ENCODE peak calls at places on chromosomes 4 and X, in eight cellular contexts. U, I, T, F, V, Z, L and N are unnamed samples.

GRCh38 chr4:37949636-37950426 is 10.4 kb upstream of the PTTG2 start:
- DNase-seq in U (no peak), I (no peak), T (no peak), F (no peak), V (no peak), Z (no peak), L (no peak), N (no peak)

GRCh38 chrX:74797338-74797887 is 127.8 kb downstream of the NEXMIF start:
- DNase-seq in U (no peak), I (no peak), T (no peak), F (no peak), V (no peak), Z (no peak), L (no peak), N (no peak)

GRCh38 chrX:103398321-103398937 is 22.1 kb downstream of the BEX3 start:
- DNase-seq in U (no peak), I (no peak), T (no peak), F (no peak), V (peak; percentile 87), Z (no peak), L (peak; percentile 73), N (peak; percentile 86)

GRCh38 chr4:2768921-2769336 is 12.8 kb upstream of the TNIP2 start:
- DNase-seq in U (no peak), I (no peak), T (no peak), F (no peak), V (no peak), Z (no peak), L (no peak), N (no peak)

GRCh38 chr4:184818216-184818564 is 7.6 kb downstream of the ACSL1 start:
- DNase-seq in U (no peak), I (no peak), T (no peak), F (no peak), V (no peak), Z (peak; percentile 75), L (no peak), N (no peak)

GRCh38 chrX:38513087-38513742 is 48.1 kb upstream of the TSPAN7 start:
- DNase-seq in U (no peak), I (no peak), T (no peak), F (peak; percentile 84), V (peak; percentile 1), Z (no peak), L (no peak), N (no peak)

GRCh38 chrX:155086202-155086840 is 15.0 kb downstream of the BRCC3 start:
- DNase-seq in U (peak; percentile 8), I (peak; percentile 14), T (no peak), F (peak; percentile 6), V (no peak), Z (peak; percentile 44), L (peak; percentile 21), N (peak; percentile 12)

GRCh38 chr4:10162341-10163000 is 45.9 kb upstream of the WDR1 start:
- DNase-seq in U (no peak), I (no peak), T (no peak), F (no peak), V (no peak), Z (no peak), L (no peak), N (no peak)

GRCh38 chr4:18961879-18962278 is 940.3 kb upstream of the LCORL start:
- DNase-seq in U (no peak), I (no peak), T (no peak), F (no peak), V (no peak), Z (no peak), L (no peak), N (no peak)

GRCh38 chrX:44544036-44544435 is 1.4 kb upstream of the FUNDC1 start:
- DNase-seq in U (no peak), I (no peak), T (no peak), F (no peak), V (no peak), Z (no peak), L (no peak), N (no peak)

GRCh38 chrX:114583646-114584433 is at the start of gene HTR2C:
- DNase-seq in U (no peak), I (no peak), T (no peak), F (no peak), V (no peak), Z (no peak), L (no peak), N (no peak)

GRCh38 chr4:137531951-137532868 is at the start of gene PCDH18:
- DNase-seq in U (peak; percentile 96), I (peak; percentile 68), T (no peak), F (peak; percentile 58), V (peak; percentile 73), Z (no peak), L (peak; percentile 95), N (peak; percentile 98)

GRCh38 chr4:73021634-73022033 is 47.9 kb downstream of the COX18 start:
- DNase-seq in U (no peak), I (no peak), T (no peak), F (peak; percentile 19), V (peak; percentile 48), Z (peak; percentile 49), L (peak; percentile 48), N (peak; percentile 31)

GRCh38 chr4:168841682-168842019 is 168.4 kb downstream of the CBR4 start:
- DNase-seq in U (no peak), I (no peak), T (no peak), F (no peak), V (no peak), Z (no peak), L (no peak), N (no peak)